ENCODE peak calls at places on chromosome 16, in five cellular contexts. N, Z, I, X and R are unnamed samples.

GRCh38 chr16:72066747-72067146 is 3.7 kb downstream of the HPR start:
- DNase-seq in N (no peak), X (peak), Z (peak), I (peak), R (no peak)

GRCh38 chr16:69861276-69862030 is 89.7 kb upstream of the CLEC18A start:
- DNase-seq in N (no peak), X (no peak), Z (peak), I (peak), R (no peak)

GRCh38 chr16:29141586-29142324 is 156.9 kb downstream of the LAT start:
- DNase-seq in N (no peak), I (no peak), Z (no peak), X (no peak), R (no peak)

GRCh38 chr16:85309656-85310587 is 197.7 kb upstream of the CIBAR2 start:
- DNase-seq in I (no peak), N (peak), X (peak), Z (no peak), R (no peak)

GRCh38 chr16:14155572-14156213 is 84.6 kb downstream of the MRTFB start:
- DNase-seq in N (no peak), Z (no peak), X (no peak), I (no peak), R (no peak)

GRCh38 chr16:14013571-14014283 is 57.4 kb upstream of the MRTFB start:
- DNase-seq in I (peak), Z (peak), N (peak), X (no peak), R (no peak)

GRCh38 chr16:46916980-46917379 is 32.8 kb downstream of the GPT2 start:
- DNase-seq in Z (no peak), N (no peak), I (no peak), X (no peak), R (no peak)

GRCh38 chr16:51359141-51359960 is 208.3 kb upstream of the SALL1 start:
- DNase-seq in N (peak), Z (peak), X (peak), I (peak), R (no peak)

GRCh38 chr16:72921620-72922019 is 126.3 kb downstream of the ZFHX3 start:
- DNase-seq in N (no peak), Z (peak), X (no peak), I (no peak), R (no peak)

GRCh38 chr16:50450957-50451356 is 82.2 kb upstream of the BRD7 start:
- DNase-seq in N (no peak), I (no peak), Z (no peak), X (no peak), R (no peak)

GRCh38 chr16:60261425-60261824 is 1527.3 kb upstream of the GOT2 start:
- DNase-seq in X (no peak), Z (no peak), N (no peak), I (no peak), R (no peak)

GRCh38 chr16:89613101-89613953 is at the start of gene DPEP1:
- DNase-seq in Z (no peak), X (no peak), N (no peak), I (no peak), R (no peak)

GRCh38 chr16:89123001-89123830 is 29.6 kb downstream of the ACSF3 start:
- DNase-seq in X (no peak), Z (no peak), I (no peak), N (no peak), R (no peak)

GRCh38 chr16:28180660-28181556 is 30.9 kb downstream of the XPO6 start:
- DNase-seq in X (no peak), Z (peak), I (no peak), N (no peak), R (no peak)

GRCh38 chr16:57204675-57205074 is 18.5 kb downstream of the RSPRY1 start:
- DNase-seq in X (peak), N (no peak), I (no peak), Z (no peak), R (no peak)
- TF ChIP-seq CTCF in X (peak), N (no peak), I (no peak), Z (no peak), R (peak)

DNA sequence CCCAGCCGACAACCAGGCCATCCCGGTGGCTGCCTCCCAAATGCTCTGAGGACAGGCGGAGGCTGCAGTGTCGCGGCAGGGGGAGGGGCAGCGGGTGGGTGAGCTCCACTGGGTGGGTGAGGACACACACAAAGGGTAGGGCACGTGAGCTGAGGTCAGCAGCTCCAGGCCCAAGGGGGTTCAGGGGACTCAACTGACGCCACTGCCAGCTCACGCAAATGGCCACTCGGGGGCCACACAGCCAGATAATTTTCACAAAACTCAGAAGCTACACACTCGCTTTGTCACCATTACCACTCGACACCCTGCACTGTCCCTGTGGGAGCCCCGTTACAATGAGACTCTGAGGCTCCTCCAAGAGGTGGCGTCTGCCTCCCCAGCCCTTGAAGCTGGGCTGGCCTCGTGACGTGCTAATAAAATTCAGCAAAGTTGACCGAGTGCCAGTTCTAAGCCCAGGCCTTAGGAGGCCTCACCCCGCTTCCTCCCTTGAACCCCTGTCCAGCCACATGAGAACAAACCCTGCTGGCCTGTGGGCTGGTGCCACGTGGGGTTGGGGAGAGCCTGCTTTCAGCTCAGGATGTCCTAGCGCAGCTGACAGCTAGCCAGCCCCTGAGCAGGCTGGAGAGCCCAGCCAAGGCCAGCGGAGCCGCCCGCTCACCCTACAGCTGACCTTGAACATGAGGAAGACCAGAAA is 56.9 kb downstream of the RMI2 start:
- DNase-seq in X (no peak), Z (no peak), I (no peak), N (no peak), R (no peak)
- TF ChIP-seq CTCF in X (peak), Z (no peak), I (no peak), N (no peak), R (peak)

GRCh38 chr16:17078950-17079631 is 391.7 kb downstream of the XYLT1 start:
- DNase-seq in Z (no peak), N (no peak), I (no peak), X (no peak), R (no peak)
- TF ChIP-seq CTCF in Z (peak), N (no peak), I (no peak), X (peak), R (no peak)

DNA sequence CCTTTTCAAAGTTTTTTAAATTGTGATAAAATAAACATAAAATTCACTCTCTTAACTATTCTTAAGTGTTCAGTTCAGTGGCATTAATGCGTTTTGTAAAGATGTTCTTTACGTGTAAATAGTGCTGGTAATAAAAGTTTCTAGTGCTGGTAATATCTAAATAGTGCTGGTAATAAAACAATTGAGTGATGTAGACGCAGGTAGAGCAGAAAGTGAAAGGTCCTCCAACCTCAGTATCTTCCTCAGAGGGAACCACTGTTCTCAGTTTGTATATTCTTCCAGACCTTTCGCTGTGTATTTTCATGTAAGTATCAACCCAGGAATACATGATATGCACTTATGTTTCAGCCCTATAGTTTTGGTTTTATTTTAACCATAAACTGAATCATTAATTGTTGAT is 53.1 kb downstream of the CLEC16A start:
- DNase-seq in Z (no peak), X (no peak), I (no peak), N (no peak), R (no peak)
- TF ChIP-seq CTCF in Z (no peak), X (no peak), I (no peak), N (no peak), R (no peak)

GRCh38 chr16:80477838-80478237 is 63.0 kb upstream of the DYNLRB2 start:
- DNase-seq in N (no peak), I (no peak), X (no peak), Z (no peak), R (no peak)
- TF ChIP-seq CTCF in N (no peak), I (no peak), X (no peak), Z (no peak), R (no peak)

GRCh38 chr16:62079236-62079635 is 43.0 kb upstream of the CDH8 start:
- DNase-seq in Z (no peak), X (no peak), I (no peak), N (no peak), R (no peak)

GRCh38 chr16:62077998-62078397 is 41.8 kb upstream of the CDH8 start:
- DNase-seq in X (peak), N (peak), I (no peak), Z (peak), R (no peak)
- TF ChIP-seq CTCF in X (peak), N (peak), I (no peak), Z (peak), R (peak)

DNA sequence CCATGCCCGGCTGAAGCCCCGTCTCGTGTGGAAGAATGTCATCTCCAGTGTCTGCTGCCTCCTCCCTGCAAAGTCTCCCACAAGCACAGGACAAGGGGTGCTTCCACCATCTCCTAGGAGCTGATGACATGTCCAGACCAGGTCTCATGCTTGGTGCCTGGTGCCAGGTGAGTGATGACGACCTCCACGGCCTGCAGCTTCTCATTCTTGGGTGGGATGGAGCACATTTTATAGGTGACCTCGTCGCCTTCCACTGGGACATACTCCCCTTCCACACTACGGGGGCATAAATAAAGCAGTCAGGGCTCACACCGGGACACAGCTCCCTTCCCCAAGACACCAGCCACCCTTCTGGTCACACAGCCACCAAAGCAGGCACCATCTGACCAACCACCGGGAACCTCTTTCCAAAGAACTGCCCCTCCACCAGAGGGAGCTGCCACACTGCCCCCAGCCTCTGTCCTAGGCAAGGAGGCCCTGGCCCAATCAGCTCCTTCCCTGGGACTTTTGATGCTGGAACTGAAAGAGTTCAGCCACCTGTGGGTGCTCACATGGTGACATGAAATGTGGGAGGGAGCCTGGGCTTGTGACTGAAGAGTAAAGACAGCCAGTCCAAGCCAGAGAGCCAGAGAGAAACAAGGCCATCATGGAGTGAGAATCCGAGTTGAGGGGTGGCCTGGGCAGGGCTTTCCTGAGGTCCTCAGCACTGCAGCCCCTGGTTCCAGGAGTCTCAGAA is 13.6 kb downstream of the CARHSP1 start:
- DNase-seq in Z (no peak), X (no peak), I (no peak), N (no peak), R (no peak)
- TF ChIP-seq CTCF in Z (no peak), X (no peak), I (no peak), N (no peak), R (no peak)